ENCODE peak calls at places on chromosomes 6 and 20, in nine cellular contexts. K, B, E, O, Z, F, R, D and C are unnamed samples.

GRCh38 chr6:25469797-25470388 is 182.1 kb upstream of the SCGN start:
- DNase-seq in O (no peak), K (no peak), D (no peak), E (no peak), R (no peak), B (no peak), Z (no peak), F (no peak), C (no peak)

GRCh38 chr6:33812669-33813068 is 8.9 kb upstream of the MLN start:
- DNase-seq in F (no peak), D (no peak), Z (no peak), K (peak), E (peak), R (peak), O (peak), B (peak), C (peak)

GRCh38 chr6:17861361-17861760 is 126.1 kb downstream of the KIF13A start:
- DNase-seq in F (no peak), D (no peak), B (no peak), E (no peak), K (no peak), R (no peak), Z (no peak), O (no peak), C (no peak)

GRCh38 chr6:75762063-75762462 is 13.0 kb downstream of the MYO6 start:
- DNase-seq in E (no peak), K (no peak), R (no peak), D (no peak), B (no peak), F (no peak), Z (no peak), O (no peak), C (no peak)

GRCh38 chr6:15427360-15428070 is 181.6 kb downstream of the JARID2 start:
- DNase-seq in D (no peak), F (no peak), K (peak), O (peak), B (no peak), R (no peak), Z (no peak), E (peak), C (no peak)

GRCh38 chr6:133894795-133895401 is 6.0 kb downstream of the TCF21 start:
- DNase-seq in Z (peak), F (peak), R (no peak), B (peak), D (peak), E (peak), O (peak), K (peak), C (peak)

GRCh38 chr6:108175592-108176279 is 9.9 kb downstream of the NR2E1 start:
- DNase-seq in D (no peak), F (no peak), Z (no peak), O (no peak), K (peak), E (no peak), B (no peak), R (no peak), C (no peak)

GRCh38 chr6:104689551-104690205 is 170.0 kb downstream of the HACE1 start:
- DNase-seq in F (no peak), D (no peak), E (peak), O (peak), K (no peak), R (no peak), Z (no peak), B (peak), C (peak)

GRCh38 chr20:64152906-64153305 is 11.3 kb upstream of the MYT1 start:
- DNase-seq in K (no peak), B (no peak), D (no peak), Z (peak), R (no peak), O (no peak), E (no peak), F (no peak), C (no peak)

GRCh38 chr6:18119236-18119635 is 3.2 kb downstream of the NHLRC1 start:
- DNase-seq in R (no peak), Z (no peak), O (no peak), E (no peak), K (no peak), B (no peak), D (no peak), F (no peak), C (no peak)

GRCh38 chr6:56348578-56348977 is 101.2 kb upstream of the COL21A1 start:
- DNase-seq in E (no peak), R (no peak), F (no peak), D (no peak), B (peak), K (no peak), Z (no peak), O (no peak), C (no peak)

GRCh38 chr6:41454189-41454789 is 91.9 kb upstream of the FOXP4 start:
- DNase-seq in K (no peak), O (no peak), D (no peak), B (no peak), R (no peak), E (no peak), Z (no peak), F (no peak), C (no peak)

GRCh38 chr20:10505320-10506226 is 70.5 kb downstream of the SLX4IP start:
- DNase-seq in Z (peak), D (peak), E (peak), O (peak), F (peak), K (peak), R (no peak), B (peak), C (peak)

GRCh38 chr6:41636803-41637178 is 1.5 kb upstream of the MDFI start:
- DNase-seq in F (no peak), K (peak), B (peak), D (peak), O (peak), E (no peak), R (no peak), Z (peak), C (no peak)

GRCh38 chr20:21387528-21387927 is 9.8 kb downstream of the NKX2-4 start:
- DNase-seq in Z (no peak), B (no peak), O (no peak), F (no peak), D (no peak), E (no peak), K (no peak), R (no peak), C (no peak)

GRCh38 chr6:100881707-100882040 is 545 bp upstream of the ASCC3 start:
- DNase-seq in R (no peak), E (peak), Z (no peak), D (no peak), F (no peak), K (no peak), O (peak), B (no peak), C (no peak)

GRCh38 chr6:35311390-35312075 is 13.9 kb downstream of the DEF6 start:
- DNase-seq in K (no peak), R (peak), O (no peak), D (no peak), E (no peak), B (no peak), F (no peak), Z (no peak), C (no peak)

GRCh38 chr6:138527376-138528092 is 28.2 kb upstream of the NHSL1 start:
- DNase-seq in E (no peak), O (no peak), K (no peak), Z (no peak), B (no peak), F (no peak), D (no peak), R (no peak), C (no peak)

DNA sequence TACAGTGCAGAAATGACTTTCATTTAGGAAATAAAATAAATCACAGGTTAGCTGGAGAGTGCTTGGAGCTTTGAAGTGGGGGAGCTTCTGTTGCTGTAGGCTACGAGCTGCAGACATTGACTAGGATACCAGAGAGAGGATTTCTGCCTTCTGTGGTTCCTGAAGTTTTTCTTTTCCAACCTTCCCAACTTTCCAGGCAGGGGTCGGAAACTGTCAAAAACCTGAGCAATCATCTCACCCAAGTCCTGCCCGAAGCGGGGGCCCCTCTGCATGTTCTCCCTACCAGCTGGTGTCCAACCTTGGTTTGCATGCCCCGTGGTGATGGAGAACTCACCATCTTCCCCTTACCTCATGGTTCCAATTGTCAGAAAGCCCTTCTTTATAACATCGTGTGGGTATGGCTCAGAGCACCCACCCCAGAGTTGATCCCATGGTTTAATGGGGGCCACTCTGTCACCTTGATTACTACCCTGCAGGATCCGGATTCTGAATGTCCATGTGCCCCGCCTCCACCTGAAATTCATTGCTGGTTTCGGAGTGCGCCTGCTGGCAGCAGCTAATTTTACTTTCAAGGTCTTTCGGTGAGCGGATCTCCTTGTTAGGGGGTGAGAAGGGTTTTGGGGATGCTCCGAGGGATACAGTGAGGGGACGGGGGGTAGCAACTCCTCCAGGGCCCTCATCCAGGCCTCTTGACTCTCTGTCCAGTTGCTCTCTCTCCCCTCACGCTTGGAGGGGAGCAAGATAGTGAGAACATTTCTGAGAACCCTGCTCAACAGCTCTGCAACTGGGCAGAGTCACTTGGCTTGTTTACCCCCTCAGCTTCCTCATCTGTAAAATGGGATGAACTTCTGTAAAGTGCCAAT is 5.1 kb downstream of the BPIFB2 start:
- DNase-seq in B (no peak), D (no peak), F (no peak), R (no peak), K (no peak), O (no peak), E (no peak), Z (no peak), C (no peak)
- H3K4me3 ChIP-seq in B (no peak), D (no peak), F (no peak), R (no peak), K (no peak), O (no peak), E (no peak), Z (no peak), C (no peak)

DNA sequence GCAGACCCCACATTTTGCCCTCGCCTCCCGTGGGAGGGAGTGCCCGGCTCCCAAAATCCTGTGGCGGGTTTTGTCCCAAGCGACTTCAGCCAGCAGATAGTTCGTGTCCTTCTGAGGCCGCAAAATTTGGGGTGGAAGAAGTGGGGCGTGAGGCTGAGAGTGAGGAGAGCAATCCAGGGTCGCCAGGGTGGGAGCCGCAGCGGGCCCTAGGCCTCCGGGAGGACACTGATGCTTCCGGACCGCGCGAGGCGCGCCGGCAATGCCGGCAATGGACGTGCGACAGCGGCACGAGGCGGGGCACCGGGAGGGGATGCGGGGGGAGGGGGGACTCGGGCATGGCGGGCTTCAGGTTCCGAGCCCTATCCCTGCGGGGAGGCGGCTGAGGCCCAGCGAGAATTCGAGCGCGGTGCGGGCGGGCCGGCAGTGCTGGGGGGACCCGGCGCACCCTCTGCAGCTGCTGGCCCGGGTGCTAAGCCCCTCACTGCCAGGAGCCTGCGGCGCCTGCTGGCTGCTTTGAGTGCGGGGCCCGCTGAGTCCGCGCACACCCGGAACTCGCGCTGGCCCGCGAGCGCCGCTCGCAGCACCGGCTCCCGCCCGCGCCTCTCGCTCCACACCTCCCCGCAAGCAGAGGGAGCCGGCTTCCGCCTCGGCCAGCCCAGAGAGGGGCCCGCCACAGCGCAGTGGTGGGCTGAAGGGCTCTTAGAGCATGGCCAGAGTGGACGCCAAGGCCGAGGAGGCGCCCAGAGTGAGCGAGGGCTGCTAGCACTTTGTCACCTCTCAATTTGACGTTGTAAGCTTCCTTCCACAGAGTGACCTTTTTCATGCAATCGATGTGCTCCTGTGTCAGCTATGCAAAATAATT is 143.8 kb downstream of the LPA start:
- DNase-seq in O (peak), K (peak), F (peak), E (peak), R (peak), B (peak), Z (peak), D (peak), C (peak)
- TF ChIP-seq CTCF in O (peak), K (peak), F (no peak), E (no peak), R (peak), B (no peak), Z (no peak), D (peak), C (no peak)

GRCh38 chr6:85402922-85403321 is 47.0 kb upstream of the NT5E start:
- DNase-seq in F (no peak), O (no peak), K (no peak), E (no peak), D (no peak), R (no peak), Z (no peak), B (peak), C (no peak)
- H3K4me3 ChIP-seq in F (no peak), O (no peak), K (no peak), E (no peak), D (no peak), R (no peak), Z (no peak), B (no peak), C (no peak)

GRCh38 chr6:12395898-12396297 is 105.7 kb downstream of the EDN1 start:
- DNase-seq in Z (no peak), R (no peak), D (no peak), K (no peak), O (peak), B (peak), F (no peak), E (no peak), C (peak)
- TF ChIP-seq CTCF in Z (no peak), R (no peak), D (no peak), K (peak), O (peak), B (peak), F (no peak), E (peak), C (peak)

GRCh38 chr6:136792066-136792944 is at the start of gene MAP3K5:
- DNase-seq in O (peak), D (peak), F (peak), R (peak), Z (peak), B (peak), E (peak), K (peak), C (peak)
- H3K4me3 ChIP-seq in O (peak), D (peak), F (peak), R (peak), Z (peak), B (peak), E (peak), K (peak), C (peak)